ENCODE peak calls at places on chromosome 6, in five cellular contexts. One of them, this sample, is unnamed.

GRCh38 chr6:68990313-68990712 is 355.2 kb downstream of the ADGRB3 start:
- DNase-seq in neural progenitor cell: no peak
- DNase-seq in GM23338: no peak
- DNase-seq in H9: no peak
- DNase-seq in OCI-LY7: no peak
- DNase-seq in this sample: no peak

GRCh38 chr6:136288566-136289326 is 900 bp downstream of the BCLAF1 start:
- DNase-seq in GM23338: peak; percentile 94
- DNase-seq in H9: peak; percentile 77
- DNase-seq in OCI-LY7: peak; percentile 68
- DNase-seq in neural progenitor cell: peak; percentile 89
- DNase-seq in this sample: peak; percentile 67

GRCh38 chr6:165632194-165632593 is 30.8 kb downstream of the PDE10A start:
- DNase-seq in GM23338: no peak
- DNase-seq in OCI-LY7: no peak
- DNase-seq in neural progenitor cell: no peak
- DNase-seq in H9: no peak
- DNase-seq in this sample: no peak

GRCh38 chr6:53290547-53291510 is 57.9 kb downstream of the ELOVL5 start:
- DNase-seq in GM23338: no peak
- DNase-seq in neural progenitor cell: no peak
- DNase-seq in OCI-LY7: no peak
- DNase-seq in H9: no peak
- DNase-seq in this sample: no peak

GRCh38 chr6:158053377-158054313 is 72.0 kb downstream of the SYNJ2 start:
- DNase-seq in neural progenitor cell: no peak
- DNase-seq in H9: no peak
- DNase-seq in OCI-LY7: no peak
- DNase-seq in GM23338: no peak
- DNase-seq in this sample: no peak

GRCh38 chr6:35973670-35974222 is 50.7 kb downstream of the SLC26A8 start:
- DNase-seq in H9: no peak
- DNase-seq in GM23338: no peak
- DNase-seq in OCI-LY7: no peak
- DNase-seq in neural progenitor cell: no peak
- DNase-seq in this sample: no peak

GRCh38 chr6:139820191-139820590 is 445.7 kb upstream of the CITED2 start:
- DNase-seq in GM23338: no peak
- DNase-seq in OCI-LY7: no peak
- DNase-seq in neural progenitor cell: no peak
- DNase-seq in H9: no peak
- DNase-seq in this sample: no peak

GRCh38 chr6:157853018-157853805 is 30.2 kb downstream of the SNX9 start:
- DNase-seq in neural progenitor cell: no peak
- DNase-seq in OCI-LY7: no peak
- DNase-seq in GM23338: no peak
- DNase-seq in H9: no peak
- DNase-seq in this sample: no peak

GRCh38 chr6:4896401-4896800 is 107.4 kb downstream of the RPP40 start:
- DNase-seq in H9: no peak
- DNase-seq in OCI-LY7: no peak
- DNase-seq in GM23338: no peak
- DNase-seq in neural progenitor cell: no peak
- DNase-seq in this sample: no peak

GRCh38 chr6:161761966-161762365 is 488.1 kb upstream of the AGPAT4 start:
- DNase-seq in H9: no peak
- DNase-seq in OCI-LY7: no peak
- DNase-seq in GM23338: no peak
- DNase-seq in neural progenitor cell: no peak
- DNase-seq in this sample: no peak

GRCh38 chr6:114659513-114659912 is 316.7 kb upstream of the HS3ST5 start:
- DNase-seq in GM23338: no peak
- DNase-seq in neural progenitor cell: no peak
- DNase-seq in H9: no peak
- DNase-seq in OCI-LY7: no peak
- DNase-seq in this sample: no peak

GRCh38 chr6:17349437-17349836 is 44.0 kb upstream of the CAP2 start:
- DNase-seq in OCI-LY7: no peak
- DNase-seq in GM23338: no peak
- DNase-seq in H9: no peak
- DNase-seq in neural progenitor cell: no peak
- DNase-seq in this sample: no peak

GRCh38 chr6:39077882-39078594 is 29.5 kb downstream of the GLP1R start:
- DNase-seq in neural progenitor cell: no peak
- DNase-seq in OCI-LY7: no peak
- DNase-seq in H9: peak; percentile 9
- DNase-seq in GM23338: no peak
- DNase-seq in this sample: no peak

GRCh38 chr6:53845290-53846073 is 50.7 kb downstream of the LRRC1 start:
- DNase-seq in OCI-LY7: no peak
- DNase-seq in H9: no peak
- DNase-seq in GM23338: no peak
- DNase-seq in neural progenitor cell: no peak
- DNase-seq in this sample: peak; percentile 81

GRCh38 chr6:7996538-7997225 is 67.5 kb downstream of the BLOC1S5 start:
- DNase-seq in H9: no peak
- DNase-seq in OCI-LY7: no peak
- DNase-seq in neural progenitor cell: no peak
- DNase-seq in GM23338: no peak
- DNase-seq in this sample: no peak

GRCh38 chr6:27591660-27592059 is 118.8 kb upstream of the ZNF184 start:
- DNase-seq in OCI-LY7: no peak
- DNase-seq in GM23338: peak; percentile 79
- DNase-seq in neural progenitor cell: peak; percentile 68
- DNase-seq in H9: peak; percentile 47
- DNase-seq in this sample: no peak

GRCh38 chr6:88107241-88107640 is 58.9 kb downstream of the CNR1 start:
- DNase-seq in GM23338: no peak
- DNase-seq in H9: no peak
- DNase-seq in neural progenitor cell: no peak
- DNase-seq in OCI-LY7: no peak
- DNase-seq in this sample: no peak

GRCh38 chr6:90460067-90460466 is 126.8 kb downstream of the MAP3K7 start:
- DNase-seq in OCI-LY7: no peak
- DNase-seq in neural progenitor cell: no peak
- DNase-seq in GM23338: no peak
- DNase-seq in H9: no peak
- DNase-seq in this sample: peak; percentile 75

GRCh38 chr6:31143148-31143547 is 4.3 kb upstream of the PSORS1C2 start:
- DNase-seq in H9: peak; percentile 92
- DNase-seq in neural progenitor cell: peak; percentile 70
- DNase-seq in OCI-LY7: no peak
- DNase-seq in GM23338: no peak
- DNase-seq in this sample: no peak

GRCh38 chr6:2958331-2958711 is 13.0 kb downstream of the SERPINB6 start:
- DNase-seq in GM23338: no peak
- DNase-seq in H9: no peak
- DNase-seq in OCI-LY7: no peak
- DNase-seq in neural progenitor cell: no peak
- DNase-seq in this sample: no peak

GRCh38 chr6:147205690-147206600 is 1.7 kb downstream of the STXBP5 start:
- DNase-seq in H9: no peak
- DNase-seq in OCI-LY7: no peak
- DNase-seq in neural progenitor cell: peak; percentile 11
- DNase-seq in GM23338: no peak
- DNase-seq in this sample: no peak

GRCh38 chr6:168950500-168951223 is 303.0 kb downstream of the THBS2 start:
- DNase-seq in neural progenitor cell: no peak
- DNase-seq in OCI-LY7: no peak
- DNase-seq in H9: no peak
- DNase-seq in GM23338: no peak
- DNase-seq in this sample: no peak

GRCh38 chr6:122789078-122789861 is at the start of gene SMPDL3A:
- DNase-seq in OCI-LY7: no peak
- DNase-seq in GM23338: peak; percentile 87
- DNase-seq in H9: peak; percentile 83
- DNase-seq in neural progenitor cell: peak; percentile 88
- DNase-seq in this sample: no peak

GRCh38 chr6:30841644-30842504 is 42.4 kb upstream of the DDR1 start:
- DNase-seq in H9: no peak
- DNase-seq in OCI-LY7: no peak
- DNase-seq in GM23338: no peak
- DNase-seq in neural progenitor cell: no peak
- DNase-seq in this sample: no peak

GRCh38 chr6:33738153-33738552 is 8.6 kb downstream of the IP6K3 start:
- DNase-seq in GM23338: no peak
- DNase-seq in H9: no peak
- DNase-seq in neural progenitor cell: no peak
- DNase-seq in OCI-LY7: no peak
- DNase-seq in this sample: no peak

GRCh38 chr6:134373282-134373922 is 55.5 kb upstream of the SGK1 start:
- DNase-seq in OCI-LY7: peak; percentile 39
- DNase-seq in GM23338: no peak
- DNase-seq in neural progenitor cell: no peak
- DNase-seq in H9: no peak
- DNase-seq in this sample: no peak

GRCh38 chr6:4074478-4075235 is 4.3 kb downstream of the FAM217A start:
- DNase-seq in neural progenitor cell: no peak
- DNase-seq in OCI-LY7: no peak
- DNase-seq in GM23338: no peak
- DNase-seq in H9: no peak
- DNase-seq in this sample: no peak

GRCh38 chr6:56713285-56713684 is 70.6 kb upstream of the DST start:
- DNase-seq in OCI-LY7: no peak
- DNase-seq in neural progenitor cell: no peak
- DNase-seq in H9: peak; percentile 39
- DNase-seq in GM23338: no peak
- DNase-seq in this sample: no peak

GRCh38 chr6:15561447-15562199 is 101.2 kb downstream of the DTNBP1 start:
- DNase-seq in neural progenitor cell: no peak
- DNase-seq in OCI-LY7: no peak
- DNase-seq in H9: no peak
- DNase-seq in GM23338: no peak
- DNase-seq in this sample: no peak

GRCh38 chr6:91659881-91660280 is 1073.0 kb upstream of the MAP3K7 start:
- DNase-seq in OCI-LY7: no peak
- DNase-seq in GM23338: no peak
- DNase-seq in neural progenitor cell: no peak
- DNase-seq in H9: no peak
- DNase-seq in this sample: no peak

GRCh38 chr6:52215787-52216186 is 28.5 kb downstream of the IL17F start:
- DNase-seq in GM23338: no peak
- DNase-seq in neural progenitor cell: no peak
- DNase-seq in OCI-LY7: no peak
- DNase-seq in H9: no peak
- DNase-seq in this sample: no peak

DNA sequence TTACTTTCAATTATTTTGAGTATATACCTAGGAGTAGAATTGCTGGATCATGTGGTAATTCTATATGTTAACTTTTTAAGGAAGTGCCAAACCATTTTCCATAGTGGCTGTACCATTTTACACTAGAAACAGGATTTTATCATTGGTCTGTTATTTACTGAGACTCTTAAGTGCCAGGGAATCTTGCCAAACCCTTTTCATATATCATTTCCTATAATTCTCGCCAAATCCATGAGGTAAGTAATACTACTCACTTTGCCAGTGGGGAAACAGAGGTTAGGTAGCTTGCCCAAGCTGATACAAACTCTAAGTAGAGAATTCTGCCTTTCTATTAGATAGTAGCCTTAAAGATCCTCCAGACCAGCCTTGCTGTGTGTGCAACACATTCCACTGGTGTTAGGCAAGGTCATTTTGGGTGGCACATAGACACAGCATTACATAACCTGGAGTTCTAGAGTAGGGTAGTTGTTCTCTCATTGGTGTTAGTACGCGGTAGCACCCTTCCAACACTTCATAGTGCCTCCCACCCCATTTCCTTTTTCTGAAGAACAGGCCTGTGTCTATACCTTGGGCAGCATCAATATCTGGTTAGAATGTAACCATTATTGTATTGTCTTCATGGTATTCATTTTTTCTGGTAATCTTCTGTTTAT is 65.5 kb downstream of the ARID1B start:
- DNase-seq in GM23338: no peak
- DNase-seq in H9: no peak
- DNase-seq in neural progenitor cell: no peak
- DNase-seq in OCI-LY7: no peak
- DNase-seq in this sample: no peak
- H4K20me1 ChIP-seq in GM23338: peaks cover 19% of the 10 kb centered on the region
- H4K20me1 ChIP-seq in H9: no peaks in the 10 kb centered on the region
- H4K20me1 ChIP-seq in neural progenitor cell: peaks cover 83% of the 10 kb centered on the region
- H4K20me1 ChIP-seq in OCI-LY7: peaks cover 6% of the 10 kb centered on the region
- H4K20me1 ChIP-seq in this sample: peaks cover 82% of the 10 kb centered on the region

DNA sequence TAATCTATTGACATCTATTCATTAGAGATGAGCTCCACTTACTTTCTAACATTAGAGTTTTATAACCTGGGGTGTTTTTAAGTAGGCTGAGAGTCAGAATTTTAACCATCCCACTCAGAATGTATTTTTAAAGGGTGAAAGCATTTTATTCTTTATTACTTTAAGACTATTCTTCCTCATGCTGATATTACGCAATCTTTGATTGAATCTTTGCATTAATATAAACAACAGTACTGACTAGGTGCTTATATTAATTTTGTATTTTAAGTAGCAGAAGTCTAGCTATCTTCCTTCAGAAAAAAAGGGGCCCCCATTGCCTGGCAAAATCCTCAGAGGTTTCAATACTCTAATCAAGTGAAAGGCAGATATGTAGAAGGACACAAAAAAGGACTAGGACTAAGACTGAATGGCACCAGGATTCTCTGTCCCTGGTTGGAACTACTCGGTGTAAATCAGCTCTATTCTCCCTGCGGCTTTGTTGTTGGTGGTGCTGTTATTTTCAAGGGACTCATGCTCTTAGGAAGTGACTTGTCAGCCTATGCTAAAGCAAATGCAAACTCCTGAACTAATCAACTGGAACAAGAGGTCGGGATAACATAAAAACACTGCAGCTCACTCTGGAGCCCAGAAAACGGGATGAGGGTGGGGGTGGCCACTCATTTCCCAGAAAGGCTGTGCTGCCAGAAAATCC is 1324.4 kb downstream of the GRIK2 start:
- DNase-seq in GM23338: peak; percentile 18
- DNase-seq in H9: no peak
- DNase-seq in neural progenitor cell: peak; percentile 89
- DNase-seq in OCI-LY7: no peak
- DNase-seq in this sample: no peak
- H4K20me1 ChIP-seq in GM23338: no peaks in the 10 kb centered on the region
- H4K20me1 ChIP-seq in H9: no peaks in the 10 kb centered on the region
- H4K20me1 ChIP-seq in neural progenitor cell: no peaks in the 10 kb centered on the region
- H4K20me1 ChIP-seq in OCI-LY7: no peaks in the 10 kb centered on the region
- H4K20me1 ChIP-seq in this sample: no peaks in the 10 kb centered on the region

GRCh38 chr6:37872385-37872768 is 52.9 kb downstream of the ZFAND3 start:
- DNase-seq in H9: no peak
- DNase-seq in neural progenitor cell: no peak
- DNase-seq in OCI-LY7: no peak
- DNase-seq in GM23338: no peak
- DNase-seq in this sample: no peak
- H4K20me1 ChIP-seq in H9: no peaks in the 10 kb centered on the region
- H4K20me1 ChIP-seq in neural progenitor cell: peaks cover 50% of the 10 kb centered on the region
- H4K20me1 ChIP-seq in OCI-LY7: peaks cover 16% of the 10 kb centered on the region
- H4K20me1 ChIP-seq in GM23338: peaks cover 40% of the 10 kb centered on the region
- H4K20me1 ChIP-seq in this sample: peaks cover 54% of the 10 kb centered on the region

DNA sequence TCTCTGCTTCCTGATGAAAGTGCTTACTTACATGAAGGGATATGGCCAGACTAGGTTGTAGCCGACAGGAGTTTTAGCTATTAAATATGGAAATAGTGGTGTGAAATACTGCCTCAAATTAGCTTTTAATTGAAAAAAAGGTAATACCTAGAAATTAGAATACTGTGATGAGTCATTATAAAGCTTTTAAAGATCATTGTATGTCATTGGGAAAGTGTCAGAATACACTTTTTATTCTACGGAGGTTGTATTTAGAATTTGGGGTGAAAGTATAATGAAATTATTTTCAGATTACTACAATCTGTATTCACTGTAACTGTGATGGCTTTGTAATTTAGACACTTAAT is 2.2 kb downstream of the LOC128125822 start:
- DNase-seq in neural progenitor cell: no peak
- DNase-seq in OCI-LY7: no peak
- DNase-seq in H9: no peak
- DNase-seq in GM23338: no peak
- DNase-seq in this sample: no peak
- H4K20me1 ChIP-seq in neural progenitor cell: peaks cover 49% of the 10 kb centered on the region
- H4K20me1 ChIP-seq in OCI-LY7: peaks cover 33% of the 10 kb centered on the region
- H4K20me1 ChIP-seq in H9: no peaks in the 10 kb centered on the region
- H4K20me1 ChIP-seq in GM23338: peaks cover 33% of the 10 kb centered on the region
- H4K20me1 ChIP-seq in this sample: peaks cover 35% of the 10 kb centered on the region